ENCODE peak calls at places on chromosomes 12 and 14, in four cellular contexts. H is GM12878, F is HepG2, E is K562. R is an unnamed sample.

GRCh38 chr12:607541-608001 is 55.7 kb downstream of the NINJ2 start:
- DNase-seq in F (no peak), E (no peak), H (no peak), R (no peak)

GRCh38 chr12:45730842-45731336 is 1.4 kb downstream of the ARID2 start:
- DNase-seq in F (peak; percentile 60), E (peak; percentile 44), H (no peak), R (no peak)

GRCh38 chr14:99779751-99780150 is 13.5 kb upstream of the EML1 start:
- DNase-seq in H (no peak), E (no peak), F (no peak), R (no peak)

GRCh38 chr14:44494125-44494524 is 13.0 kb downstream of the FSCB start:
- DNase-seq in F (no peak), E (no peak), H (no peak), R (no peak)

GRCh38 chr14:29754134-29754533 is 173.5 kb downstream of the PRKD1 start:
- DNase-seq in E (no peak), H (no peak), F (no peak), R (no peak)

GRCh38 chr12:27651201-27651600 is 45.0 kb upstream of the REP15 start:
- DNase-seq in F (no peak), E (no peak), H (no peak), R (no peak)

GRCh38 chr14:55964081-55964480 is 154.1 kb upstream of the PELI2 start:
- DNase-seq in E (no peak), F (no peak), H (no peak), R (no peak)

GRCh38 chr12:130832561-130833209 is 6.4 kb downstream of the STX2 start:
- DNase-seq in F (no peak), E (peak; percentile 91), H (no peak), R (peak; percentile 30)

GRCh38 chr14:93914278-93914677 is 12.9 kb upstream of the FAM181A start:
- DNase-seq in F (no peak), H (no peak), E (no peak), R (no peak)

GRCh38 chr14:73746540-73747385 is 32.6 kb upstream of the PNMA1 start:
- DNase-seq in E (no peak), H (no peak), F (no peak), R (no peak)

GRCh38 chr12:27973487-27973890 is 956 bp upstream of the PTHLH start:
- DNase-seq in E (no peak), F (no peak), H (no peak), R (peak; percentile 47)

GRCh38 chr12:97464241-97465011 is 1.8 kb downstream of the RMST start:
- DNase-seq in F (no peak), H (no peak), E (no peak), R (no peak)

GRCh38 chr14:68386950-68387779 is 405.7 kb downstream of the ZFP36L1 start:
- DNase-seq in E (no peak), H (no peak), F (no peak), R (no peak)

GRCh38 chr12:41511247-41511646 is 323.1 kb downstream of the PDZRN4 start:
- DNase-seq in E (no peak), H (no peak), F (no peak), R (no peak)

GRCh38 chr14:101004954-101005353 is 101.4 kb upstream of the RTL1 start:
- DNase-seq in E (no peak), H (no peak), F (no peak), R (no peak)

GRCh38 chr12:119381471-119382235 is 47.1 kb downstream of the CCDC60 start:
- DNase-seq in E (no peak), F (no peak), H (no peak), R (no peak)

GRCh38 chr12:19177754-19178153 is 48.2 kb downstream of the PLEKHA5 start:
- DNase-seq in F (no peak), H (no peak), E (no peak), R (no peak)

GRCh38 chr12:29591140-29592020 is 93.9 kb upstream of the OVCH1 start:
- DNase-seq in F (no peak), E (peak; percentile 9), H (no peak), R (no peak)

GRCh38 chr12:106329231-106329985 is 26.9 kb downstream of the TCP11L2 start:
- DNase-seq in H (no peak), E (no peak), F (no peak), R (no peak)

GRCh38 chr14:104291123-104292000 is 153.0 kb downstream of the KIF26A start:
- DNase-seq in F (no peak), E (no peak), H (no peak), R (no peak)

GRCh38 chr12:127716181-127716580 is 550.8 kb upstream of the TMEM132C start:
- DNase-seq in F (no peak), E (no peak), H (no peak), R (no peak)

GRCh38 chr12:48779869-48780268 is 9.0 kb downstream of the ADCY6 start:
- DNase-seq in H (no peak), E (peak; percentile 37), F (no peak), R (no peak)
- H3K27ac ChIP-seq in H (no peak overlapping the region), E (no peak overlapping the region), F (no peak overlapping the region), R (no peak overlapping the region)

GRCh38 chr14:53850714-53851296 is 105.8 kb downstream of the BMP4 start:
- DNase-seq in E (no peak), F (peak; percentile 91), H (no peak), R (peak; percentile 75)
- TF ChIP-seq CEBPB in E (no peak), F (peak; percentile 88), H (no peak), R (no peak)

DNA sequence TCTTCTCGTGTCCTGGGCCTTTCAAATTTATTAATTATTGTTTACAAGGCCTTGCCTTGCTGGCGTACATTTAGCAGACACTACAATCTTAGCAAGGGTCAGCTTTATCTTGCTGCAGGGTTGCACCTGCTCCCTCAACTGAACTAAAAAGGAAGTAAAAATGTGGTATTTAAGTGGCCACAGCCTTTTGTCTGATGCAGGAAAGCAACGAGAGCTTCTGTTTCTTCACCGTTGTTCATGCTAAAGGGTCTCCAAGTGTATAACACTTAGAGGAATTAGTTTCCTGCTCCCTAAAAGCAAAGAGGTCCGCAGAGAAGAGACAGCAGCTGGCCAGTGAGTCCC is 62.8 kb upstream of the EGLN3 start:
- DNase-seq in F (no peak), H (no peak), E (no peak), R (no peak)
- TF ChIP-seq MYC in F (no peak), H (no peak), E (no peak), R (no peak)

GRCh38 chr12:2501464-2502181 is 293.1 kb upstream of the FKBP4 start:
- DNase-seq in E (peak; percentile 9), H (no peak), F (no peak), R (no peak)
- H3K27ac ChIP-seq in E (no peak overlapping the region), H (no peak overlapping the region), F (no peak overlapping the region), R (no peak overlapping the region)

R was measured in A549.